ENCODE peak calls at places on chromosomes 6 and 20, in seven cellular contexts. One of them, this sample, is unnamed.

GRCh38 chr6:149268768-149269167 is 48.7 kb upstream of the TAB2 start:
- DNase-seq in neural progenitor cell: no peak
- DNase-seq in AG10803: no peak
- DNase-seq in upper lobe of left lung: no peak
- DNase-seq in fibroblast of pulmonary artery: no peak
- DNase-seq in heart right ventricle: no peak
- DNase-seq in CD4-positive, alpha-beta T cell: no peak
- DNase-seq in this sample: no peak

GRCh38 chr20:23820493-23820892 is 6.0 kb downstream of the CST2 start:
- DNase-seq in neural progenitor cell: no peak
- DNase-seq in AG10803: no peak
- DNase-seq in upper lobe of left lung: no peak
- DNase-seq in heart right ventricle: no peak
- DNase-seq in fibroblast of pulmonary artery: peak; percentile 6
- DNase-seq in CD4-positive, alpha-beta T cell: no peak
- DNase-seq in this sample: no peak

GRCh38 chr6:3325210-3325609 is 66.5 kb downstream of the PSMG4 start:
- DNase-seq in AG10803: peak; percentile 59
- DNase-seq in upper lobe of left lung: no peak
- DNase-seq in neural progenitor cell: no peak
- DNase-seq in heart right ventricle: no peak
- DNase-seq in CD4-positive, alpha-beta T cell: no peak
- DNase-seq in fibroblast of pulmonary artery: peak; percentile 72
- DNase-seq in this sample: no peak

GRCh38 chr6:44576132-44576601 is 188.7 kb downstream of the CDC5L start:
- DNase-seq in CD4-positive, alpha-beta T cell: no peak
- DNase-seq in neural progenitor cell: no peak
- DNase-seq in upper lobe of left lung: no peak
- DNase-seq in heart right ventricle: no peak
- DNase-seq in AG10803: peak; percentile 90
- DNase-seq in fibroblast of pulmonary artery: peak; percentile 68
- DNase-seq in this sample: no peak

GRCh38 chr6:5673016-5673415 is 333.7 kb downstream of the NRN1 start:
- DNase-seq in CD4-positive, alpha-beta T cell: no peak
- DNase-seq in neural progenitor cell: no peak
- DNase-seq in heart right ventricle: no peak
- DNase-seq in AG10803: no peak
- DNase-seq in fibroblast of pulmonary artery: no peak
- DNase-seq in upper lobe of left lung: no peak
- DNase-seq in this sample: no peak

GRCh38 chr6:56690519-56691200 is 48.0 kb upstream of the DST start:
- DNase-seq in AG10803: peak; percentile 87
- DNase-seq in upper lobe of left lung: no peak
- DNase-seq in CD4-positive, alpha-beta T cell: no peak
- DNase-seq in neural progenitor cell: no peak
- DNase-seq in fibroblast of pulmonary artery: peak; percentile 88
- DNase-seq in heart right ventricle: no peak
- DNase-seq in this sample: no peak

GRCh38 chr6:43990627-43991619 is 136.3 kb downstream of the MRPL14 start:
- DNase-seq in neural progenitor cell: no peak
- DNase-seq in fibroblast of pulmonary artery: peak; percentile 90
- DNase-seq in AG10803: peak; percentile 45
- DNase-seq in heart right ventricle: no peak
- DNase-seq in upper lobe of left lung: no peak
- DNase-seq in CD4-positive, alpha-beta T cell: no peak
- DNase-seq in this sample: no peak

GRCh38 chr20:60752741-60753420 is 499.2 kb upstream of the CDH4 start:
- DNase-seq in CD4-positive, alpha-beta T cell: no peak
- DNase-seq in fibroblast of pulmonary artery: no peak
- DNase-seq in heart right ventricle: no peak
- DNase-seq in AG10803: no peak
- DNase-seq in upper lobe of left lung: no peak
- DNase-seq in neural progenitor cell: no peak
- DNase-seq in this sample: no peak

GRCh38 chr20:33948480-33948879 is 45.2 kb upstream of the RALY start:
- DNase-seq in upper lobe of left lung: no peak
- DNase-seq in AG10803: no peak
- DNase-seq in neural progenitor cell: no peak
- DNase-seq in CD4-positive, alpha-beta T cell: no peak
- DNase-seq in fibroblast of pulmonary artery: no peak
- DNase-seq in heart right ventricle: no peak
- DNase-seq in this sample: no peak

GRCh38 chr20:60867589-60867988 is 384.5 kb upstream of the CDH4 start:
- DNase-seq in neural progenitor cell: no peak
- DNase-seq in AG10803: no peak
- DNase-seq in heart right ventricle: no peak
- DNase-seq in upper lobe of left lung: no peak
- DNase-seq in fibroblast of pulmonary artery: no peak
- DNase-seq in CD4-positive, alpha-beta T cell: no peak
- DNase-seq in this sample: no peak

GRCh38 chr20:667351-668034 is 8.1 kb downstream of the SCRT2 start:
- DNase-seq in AG10803: no peak
- DNase-seq in heart right ventricle: peak; percentile 67
- DNase-seq in fibroblast of pulmonary artery: peak; percentile 43
- DNase-seq in upper lobe of left lung: peak; percentile 79
- DNase-seq in neural progenitor cell: peak; percentile 80
- DNase-seq in CD4-positive, alpha-beta T cell: peak; percentile 46
- DNase-seq in this sample: no peak

GRCh38 chr6:138404666-138405337 is 779 bp downstream of the HEBP2 start:
- DNase-seq in neural progenitor cell: no peak
- DNase-seq in CD4-positive, alpha-beta T cell: peak; percentile 4
- DNase-seq in heart right ventricle: no peak
- DNase-seq in upper lobe of left lung: peak; percentile 84
- DNase-seq in AG10803: no peak
- DNase-seq in fibroblast of pulmonary artery: no peak
- DNase-seq in this sample: no peak

GRCh38 chr6:168288781-168289570 is 30.6 kb downstream of the DACT2 start:
- DNase-seq in neural progenitor cell: no peak
- DNase-seq in AG10803: no peak
- DNase-seq in fibroblast of pulmonary artery: no peak
- DNase-seq in upper lobe of left lung: no peak
- DNase-seq in CD4-positive, alpha-beta T cell: no peak
- DNase-seq in heart right ventricle: no peak
- DNase-seq in this sample: no peak

GRCh38 chr6:166803455-166803854 is 152.9 kb downstream of the RNASET2 start:
- DNase-seq in upper lobe of left lung: no peak
- DNase-seq in fibroblast of pulmonary artery: no peak
- DNase-seq in heart right ventricle: no peak
- DNase-seq in neural progenitor cell: no peak
- DNase-seq in CD4-positive, alpha-beta T cell: no peak
- DNase-seq in AG10803: no peak
- DNase-seq in this sample: no peak

GRCh38 chr6:125952764-125953501 is 3.6 kb upstream of the HINT3 start:
- DNase-seq in fibroblast of pulmonary artery: peak; percentile 48
- DNase-seq in neural progenitor cell: peak; percentile 78
- DNase-seq in upper lobe of left lung: no peak
- DNase-seq in CD4-positive, alpha-beta T cell: no peak
- DNase-seq in AG10803: peak; percentile 30
- DNase-seq in heart right ventricle: no peak
- DNase-seq in this sample: no peak

GRCh38 chr6:17705428-17705777 is 1.3 kb downstream of the NUP153 start:
- DNase-seq in neural progenitor cell: no peak
- DNase-seq in AG10803: peak; percentile 76
- DNase-seq in fibroblast of pulmonary artery: peak; percentile 84
- DNase-seq in upper lobe of left lung: no peak
- DNase-seq in heart right ventricle: peak; percentile 64
- DNase-seq in CD4-positive, alpha-beta T cell: no peak
- DNase-seq in this sample: no peak

GRCh38 chr6:31114540-31114876 is at the start of gene PSORS1C1:
- DNase-seq in CD4-positive, alpha-beta T cell: no peak
- DNase-seq in heart right ventricle: peak; percentile 77
- DNase-seq in fibroblast of pulmonary artery: peak; percentile 92
- DNase-seq in AG10803: peak; percentile 97
- DNase-seq in upper lobe of left lung: no peak
- DNase-seq in neural progenitor cell: no peak
- DNase-seq in this sample: no peak

GRCh38 chr20:16434087-16434664 is 139.1 kb downstream of the KIF16B start:
- DNase-seq in fibroblast of pulmonary artery: peak; percentile 44
- DNase-seq in AG10803: peak; percentile 10
- DNase-seq in heart right ventricle: peak; percentile 32
- DNase-seq in upper lobe of left lung: no peak
- DNase-seq in neural progenitor cell: peak; percentile 67
- DNase-seq in CD4-positive, alpha-beta T cell: no peak
- DNase-seq in this sample: peak; percentile 69

GRCh38 chr20:54772931-54773642 is 297.7 kb downstream of the DOK5 start:
- DNase-seq in neural progenitor cell: no peak
- DNase-seq in upper lobe of left lung: no peak
- DNase-seq in heart right ventricle: no peak
- DNase-seq in fibroblast of pulmonary artery: no peak
- DNase-seq in AG10803: no peak
- DNase-seq in CD4-positive, alpha-beta T cell: no peak
- DNase-seq in this sample: no peak

GRCh38 chr6:134741193-134741521 is 208.7 kb downstream of the ALDH8A1 start:
- DNase-seq in AG10803: no peak
- DNase-seq in neural progenitor cell: peak; percentile 32
- DNase-seq in upper lobe of left lung: peak; percentile 5
- DNase-seq in heart right ventricle: no peak
- DNase-seq in fibroblast of pulmonary artery: no peak
- DNase-seq in CD4-positive, alpha-beta T cell: no peak
- DNase-seq in this sample: no peak

GRCh38 chr6:13666194-13667105 is 45.2 kb downstream of the RANBP9 start:
- DNase-seq in CD4-positive, alpha-beta T cell: no peak
- DNase-seq in neural progenitor cell: no peak
- DNase-seq in AG10803: no peak
- DNase-seq in upper lobe of left lung: no peak
- DNase-seq in fibroblast of pulmonary artery: peak; percentile 22
- DNase-seq in heart right ventricle: no peak
- DNase-seq in this sample: no peak

GRCh38 chr6:4478098-4478497 is 298.1 kb upstream of the CDYL start:
- DNase-seq in upper lobe of left lung: no peak
- DNase-seq in CD4-positive, alpha-beta T cell: no peak
- DNase-seq in neural progenitor cell: no peak
- DNase-seq in fibroblast of pulmonary artery: no peak
- DNase-seq in AG10803: no peak
- DNase-seq in heart right ventricle: no peak
- DNase-seq in this sample: no peak

GRCh38 chr20:53162251-53162835 is 190.2 kb downstream of the TSHZ2 start:
- DNase-seq in AG10803: peak; percentile 60
- DNase-seq in upper lobe of left lung: no peak
- DNase-seq in neural progenitor cell: peak; percentile 65
- DNase-seq in CD4-positive, alpha-beta T cell: no peak
- DNase-seq in fibroblast of pulmonary artery: peak; percentile 48
- DNase-seq in heart right ventricle: peak; percentile 5
- DNase-seq in this sample: no peak

GRCh38 chr20:11246251-11246775 is 572.5 kb upstream of the JAG1 start:
- DNase-seq in fibroblast of pulmonary artery: no peak
- DNase-seq in neural progenitor cell: no peak
- DNase-seq in AG10803: no peak
- DNase-seq in upper lobe of left lung: no peak
- DNase-seq in heart right ventricle: no peak
- DNase-seq in CD4-positive, alpha-beta T cell: no peak
- DNase-seq in this sample: no peak

GRCh38 chr6:126056355-126057004 is 70.1 kb downstream of the TRMT11 start:
- DNase-seq in neural progenitor cell: no peak
- DNase-seq in heart right ventricle: no peak
- DNase-seq in fibroblast of pulmonary artery: no peak
- DNase-seq in upper lobe of left lung: no peak
- DNase-seq in CD4-positive, alpha-beta T cell: no peak
- DNase-seq in AG10803: no peak
- DNase-seq in this sample: no peak

GRCh38 chr6:152750694-152751093 is at the start of gene VIP:
- DNase-seq in CD4-positive, alpha-beta T cell: no peak
- DNase-seq in AG10803: peak; percentile 40
- DNase-seq in neural progenitor cell: peak; percentile 82
- DNase-seq in fibroblast of pulmonary artery: peak; percentile 66
- DNase-seq in upper lobe of left lung: no peak
- DNase-seq in heart right ventricle: no peak
- DNase-seq in this sample: no peak

GRCh38 chr20:59082077-59082740 is 39.6 kb upstream of the PRELID3B start:
- DNase-seq in CD4-positive, alpha-beta T cell: no peak
- DNase-seq in AG10803: peak; percentile 6
- DNase-seq in fibroblast of pulmonary artery: peak; percentile 4
- DNase-seq in neural progenitor cell: no peak
- DNase-seq in heart right ventricle: no peak
- DNase-seq in upper lobe of left lung: no peak
- DNase-seq in this sample: no peak

GRCh38 chr6:119979862-119980261 is 630.3 kb upstream of the MAN1A1 start:
- DNase-seq in AG10803: peak; percentile 10
- DNase-seq in neural progenitor cell: peak; percentile 40
- DNase-seq in CD4-positive, alpha-beta T cell: no peak
- DNase-seq in upper lobe of left lung: no peak
- DNase-seq in heart right ventricle: no peak
- DNase-seq in fibroblast of pulmonary artery: peak; percentile 12
- DNase-seq in this sample: no peak
- TF ChIP-seq CTCF in AG10803: peak; percentile 47
- TF ChIP-seq CTCF in neural progenitor cell: peak; percentile 79
- TF ChIP-seq CTCF in CD4-positive, alpha-beta T cell: no peak
- TF ChIP-seq CTCF in upper lobe of left lung: no peak
- TF ChIP-seq CTCF in heart right ventricle: no peak
- TF ChIP-seq CTCF in fibroblast of pulmonary artery: peak; percentile 36
- TF ChIP-seq CTCF in this sample: peak; percentile 30

DNA sequence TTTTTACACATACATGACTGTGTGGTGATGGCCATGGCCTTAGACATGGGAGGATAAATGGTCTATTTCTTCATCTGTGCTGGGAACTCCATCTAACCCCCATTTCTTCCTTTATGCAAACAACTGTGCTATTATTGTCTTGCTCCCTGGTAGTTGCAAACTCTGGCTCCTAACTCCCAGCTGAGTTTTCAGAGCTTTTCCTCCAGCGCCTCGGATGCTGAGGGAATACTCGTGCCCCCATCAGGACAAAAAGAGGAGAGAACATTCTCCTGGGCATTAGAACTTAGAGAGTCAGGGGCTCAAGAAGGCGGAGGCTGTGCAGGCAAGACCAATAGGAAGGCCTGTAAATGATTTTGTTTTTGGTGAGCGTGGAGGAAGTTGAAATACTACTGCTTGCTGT is 2.1 kb downstream of the DAAM2 start:
- DNase-seq in heart right ventricle: no peak
- DNase-seq in fibroblast of pulmonary artery: no peak
- DNase-seq in neural progenitor cell: no peak
- DNase-seq in AG10803: no peak
- DNase-seq in CD4-positive, alpha-beta T cell: no peak
- DNase-seq in upper lobe of left lung: no peak
- DNase-seq in this sample: no peak
- TF ChIP-seq CTCF in heart right ventricle: no peak
- TF ChIP-seq CTCF in fibroblast of pulmonary artery: no peak
- TF ChIP-seq CTCF in neural progenitor cell: peak; percentile 11
- TF ChIP-seq CTCF in AG10803: peak; percentile 50
- TF ChIP-seq CTCF in CD4-positive, alpha-beta T cell: no peak
- TF ChIP-seq CTCF in upper lobe of left lung: no peak
- TF ChIP-seq CTCF in this sample: no peak

GRCh38 chr20:50663095-50663821 is 28.1 kb downstream of the RIPOR3 start:
- DNase-seq in upper lobe of left lung: no peak
- DNase-seq in AG10803: no peak
- DNase-seq in neural progenitor cell: no peak
- DNase-seq in CD4-positive, alpha-beta T cell: no peak
- DNase-seq in heart right ventricle: peak; percentile 30
- DNase-seq in fibroblast of pulmonary artery: no peak
- DNase-seq in this sample: no peak
- TF ChIP-seq CTCF in upper lobe of left lung: peak; percentile 46
- TF ChIP-seq CTCF in AG10803: no peak
- TF ChIP-seq CTCF in neural progenitor cell: no peak
- TF ChIP-seq CTCF in CD4-positive, alpha-beta T cell: no peak
- TF ChIP-seq CTCF in heart right ventricle: peak; percentile 45
- TF ChIP-seq CTCF in fibroblast of pulmonary artery: no peak
- TF ChIP-seq CTCF in this sample: no peak

DNA sequence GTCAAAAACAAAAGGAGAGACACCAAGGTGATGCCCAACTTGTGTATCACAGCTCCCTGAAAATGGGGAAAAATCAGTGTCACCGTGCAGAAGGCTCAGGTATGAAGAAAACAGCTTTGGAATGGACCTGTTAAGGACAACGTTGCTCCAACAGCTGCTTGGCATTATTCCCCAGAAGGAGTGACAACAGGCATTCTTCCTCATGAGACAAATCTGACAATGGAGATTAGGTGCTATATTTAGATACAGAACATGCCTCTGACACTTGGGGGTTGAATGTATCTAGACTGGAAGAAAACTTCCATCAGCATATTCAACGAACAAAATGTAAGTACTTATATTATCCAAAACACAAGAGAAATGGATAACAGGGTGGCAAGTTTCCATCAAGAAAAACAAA is 87.7 kb downstream of the MBOAT1 start:
- DNase-seq in upper lobe of left lung: no peak
- DNase-seq in neural progenitor cell: no peak
- DNase-seq in fibroblast of pulmonary artery: no peak
- DNase-seq in CD4-positive, alpha-beta T cell: no peak
- DNase-seq in heart right ventricle: no peak
- DNase-seq in AG10803: no peak
- DNase-seq in this sample: no peak
- TF ChIP-seq CTCF in upper lobe of left lung: no peak
- TF ChIP-seq CTCF in neural progenitor cell: no peak
- TF ChIP-seq CTCF in fibroblast of pulmonary artery: no peak
- TF ChIP-seq CTCF in CD4-positive, alpha-beta T cell: no peak
- TF ChIP-seq CTCF in heart right ventricle: no peak
- TF ChIP-seq CTCF in AG10803: no peak
- TF ChIP-seq CTCF in this sample: no peak

This sample was measured in mesothelial cell of epicardium.